ENCODE peak calls at places on chromosomes 5 and 9, in six cellular contexts. C, S, I, H, E and J are unnamed samples.

GRCh38 chr9:109166771-109167601 is at the start of gene FRRS1L:
- DNase-seq in E (no peak), I (no peak), H (peak), S (no peak), C (no peak), J (no peak)

GRCh38 chr5:135332519-135333150 is 66.4 kb downstream of the MACROH2A1 start:
- DNase-seq in E (peak), I (peak), S (peak), H (no peak), C (no peak), J (peak)

GRCh38 chr5:124349931-124350330 is 396.5 kb downstream of the ZNF608 start:
- DNase-seq in E (no peak), H (no peak), C (no peak), I (no peak), S (no peak), J (no peak)

GRCh38 chr5:111262153-111262552 is 38.0 kb downstream of the CAMK4 start:
- DNase-seq in C (no peak), E (no peak), I (no peak), S (no peak), H (no peak), J (no peak)

GRCh38 chr9:98610711-98611110 is 98.0 kb downstream of the GABBR2 start:
- DNase-seq in S (peak), E (no peak), H (no peak), I (peak), C (no peak), J (no peak)

GRCh38 chr9:76090909-76091308 is 200.4 kb downstream of the PCSK5 start:
- DNase-seq in H (no peak), E (no peak), I (no peak), C (no peak), S (no peak), J (no peak)

GRCh38 chr5:76953551-76954382 is 922 bp downstream of the CRHBP start:
- DNase-seq in I (peak), H (no peak), E (no peak), C (no peak), S (peak), J (no peak)

GRCh38 chr9:71736236-71736635 is 32.1 kb downstream of the CEMIP2 start:
- DNase-seq in I (no peak), C (no peak), S (no peak), H (no peak), E (no peak), J (no peak)

GRCh38 chr5:112228672-112229071 is 190.4 kb downstream of the EPB41L4A start:
- DNase-seq in E (peak), I (peak), H (peak), S (peak), C (peak), J (peak)

GRCh38 chr9:104850771-104851170 is 77.2 kb downstream of the ABCA1 start:
- DNase-seq in I (peak), C (no peak), E (peak), S (peak), H (no peak), J (no peak)

GRCh38 chr5:111997308-111998159 is 240.5 kb upstream of the NREP start:
- DNase-seq in S (peak), I (no peak), H (no peak), C (peak), E (peak), J (peak)

GRCh38 chr9:89422151-89422918 is 75.6 kb downstream of the SEMA4D start:
- DNase-seq in C (peak), E (peak), I (no peak), S (peak), H (no peak), J (peak)

GRCh38 chr5:114782869-114783268 is 386.8 kb downstream of the TRIM36 start:
- DNase-seq in E (no peak), H (no peak), I (no peak), S (no peak), C (no peak), J (no peak)

GRCh38 chr9:112361602-112362001 is 18.3 kb upstream of the HSDL2 start:
- DNase-seq in C (no peak), E (peak), S (peak), H (no peak), I (peak), J (no peak)

GRCh38 chr9:123611228-123611627 is 255.2 kb downstream of the CRB2 start:
- DNase-seq in S (no peak), H (no peak), E (peak), C (peak), I (peak), J (no peak)

GRCh38 chr9:88988796-88989641 is 2.2 kb upstream of the S1PR3 start:
- DNase-seq in H (no peak), C (peak), E (peak), I (peak), S (peak), J (no peak)

GRCh38 chr9:79572032-79572890 is 496 bp downstream of the TLE4 start:
- DNase-seq in S (peak), E (peak), H (peak), I (peak), C (no peak), J (peak)

GRCh38 chr9:78605029-78605930 is 308.4 kb downstream of the PSAT1 start:
- DNase-seq in H (no peak), S (peak), I (peak), C (no peak), E (no peak), J (no peak)

GRCh38 chr9:113254991-113255390 is 20.4 kb downstream of the CDC26 start:
- DNase-seq in I (no peak), E (no peak), S (no peak), C (no peak), H (no peak), J (no peak)

GRCh38 chr9:121945849-121946248 is 147.3 kb downstream of the TTLL11 start:
- DNase-seq in I (no peak), E (peak), S (peak), C (peak), H (no peak), J (peak)

GRCh38 chr9:14652729-14653377 is 40.4 kb downstream of the ZDHHC21 start:
- DNase-seq in H (no peak), S (peak), C (no peak), E (peak), I (peak), J (no peak)

GRCh38 chr5:34531736-34532135 is 124.4 kb upstream of the RAI14 start:
- DNase-seq in I (no peak), E (peak), C (peak), S (no peak), H (no peak), J (peak)

GRCh38 chr9:125632321-125633115 is 74.5 kb downstream of the MAPKAP1 start:
- DNase-seq in C (no peak), H (no peak), S (peak), E (peak), I (peak), J (no peak)

GRCh38 chr5:6202615-6203365 is 175.6 kb downstream of the MED10 start:
- DNase-seq in I (no peak), H (no peak), E (no peak), C (no peak), S (no peak), J (no peak)

GRCh38 chr5:143198332-143198731 is 205.2 kb downstream of the NR3C1 start:
- DNase-seq in H (no peak), E (no peak), I (no peak), S (no peak), C (no peak), J (no peak)

GRCh38 chr5:81963544-81963943 is 8.3 kb upstream of the ATG10 start:
- DNase-seq in E (no peak), I (no peak), H (no peak), C (no peak), S (no peak), J (no peak)

GRCh38 chr5:154477382-154478223 is 424 bp downstream of the HAND1 start:
- DNase-seq in H (no peak), C (no peak), S (peak), I (peak), E (peak), J (no peak)

GRCh38 chr9:14910178-14910805 is at the start of gene FREM1:
- DNase-seq in E (no peak), I (peak), S (no peak), C (no peak), H (peak), J (peak)

GRCh38 chr5:150637245-150638052 is 3.0 kb upstream of the SYNPO start:
- DNase-seq in S (peak), C (no peak), H (no peak), I (peak), E (peak), J (peak)

DNA sequence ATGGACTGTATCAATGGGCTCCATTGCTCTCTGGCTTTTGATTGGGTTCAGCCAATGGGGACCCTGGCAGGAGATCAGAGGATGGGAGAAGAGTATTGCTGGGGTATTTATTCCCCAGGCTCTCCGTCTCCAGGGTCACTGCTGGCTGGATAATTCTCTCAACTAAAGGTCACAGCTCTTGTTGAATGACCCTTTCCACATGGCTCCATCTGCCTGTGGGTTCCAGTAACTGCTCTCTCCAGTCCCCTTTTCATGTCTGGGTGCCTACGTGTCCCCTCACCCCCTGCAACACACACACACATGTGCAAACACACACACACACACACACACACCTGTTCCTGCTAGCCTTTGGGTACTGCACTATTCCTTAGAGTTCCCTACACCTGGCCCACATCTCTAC is 53.9 kb upstream of the RIC1 start:
- DNase-seq in E (no peak), S (peak), H (no peak), I (no peak), C (no peak), J (no peak)
- TF ChIP-seq CTCF in E (no peak), S (no peak), H (no peak), I (no peak), C (no peak), J (peak)

DNA sequence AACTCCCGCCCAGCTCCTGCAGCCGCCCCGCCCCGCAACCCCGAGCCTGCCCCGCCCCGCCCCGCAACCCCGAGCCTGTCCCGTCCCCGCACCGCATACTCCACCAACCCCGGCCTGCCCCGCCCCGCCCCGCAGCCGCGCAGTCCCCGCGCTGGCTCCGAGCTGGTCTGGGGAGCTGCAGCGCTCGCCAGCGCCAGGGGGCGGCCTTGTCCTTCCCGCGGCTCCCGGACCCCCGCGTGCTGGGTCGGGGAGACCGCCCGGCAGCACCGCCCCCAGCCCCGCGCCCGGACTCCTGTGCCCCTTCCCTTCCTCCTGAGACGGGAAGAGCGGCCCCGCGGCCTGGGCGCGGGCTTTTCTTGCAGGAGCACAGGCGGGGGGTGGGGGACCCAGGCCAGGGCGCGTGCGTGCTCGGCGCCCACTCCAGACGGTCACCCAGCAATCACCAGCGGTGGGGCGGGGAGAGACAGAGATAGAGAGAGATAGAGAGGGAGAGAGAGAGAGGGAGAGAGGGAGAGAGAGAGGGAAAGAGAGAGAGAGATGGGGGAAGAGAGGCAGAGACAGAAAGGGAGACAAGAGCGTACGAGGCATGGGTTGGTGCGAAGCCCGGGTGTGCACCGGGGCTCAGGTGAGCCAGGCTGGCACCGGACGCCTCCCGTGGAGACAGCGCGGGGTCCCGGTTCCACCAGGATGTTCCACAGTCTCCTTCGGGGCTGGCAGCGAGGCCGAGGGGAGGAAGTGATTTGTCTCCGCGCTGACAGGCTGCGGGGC is 14.7 kb upstream of the TMEM250 start:
- DNase-seq in S (no peak), I (no peak), H (no peak), C (no peak), E (no peak), J (no peak)
- TF ChIP-seq CTCF in S (peak), I (peak), H (peak), C (peak), E (peak), J (peak)

GRCh38 chr9:33453286-33453882 is 6.0 kb upstream of the AQP3 start:
- DNase-seq in E (no peak), C (no peak), I (no peak), S (no peak), H (no peak), J (no peak)

GRCh38 chr9:33455952-33456351 is 8.6 kb upstream of the AQP3 start:
- DNase-seq in H (no peak), I (no peak), S (no peak), C (no peak), E (no peak), J (no peak)

GRCh38 chr9:33450747-33451146 is 3.4 kb upstream of the AQP3 start:
- DNase-seq in S (no peak), H (no peak), C (no peak), I (no peak), E (no peak), J (no peak)

GRCh38 chr9:33453999-33454660 is 6.7 kb upstream of the AQP3 start:
- DNase-seq in I (no peak), C (no peak), E (no peak), S (no peak), H (no peak), J (no peak)

DNA sequence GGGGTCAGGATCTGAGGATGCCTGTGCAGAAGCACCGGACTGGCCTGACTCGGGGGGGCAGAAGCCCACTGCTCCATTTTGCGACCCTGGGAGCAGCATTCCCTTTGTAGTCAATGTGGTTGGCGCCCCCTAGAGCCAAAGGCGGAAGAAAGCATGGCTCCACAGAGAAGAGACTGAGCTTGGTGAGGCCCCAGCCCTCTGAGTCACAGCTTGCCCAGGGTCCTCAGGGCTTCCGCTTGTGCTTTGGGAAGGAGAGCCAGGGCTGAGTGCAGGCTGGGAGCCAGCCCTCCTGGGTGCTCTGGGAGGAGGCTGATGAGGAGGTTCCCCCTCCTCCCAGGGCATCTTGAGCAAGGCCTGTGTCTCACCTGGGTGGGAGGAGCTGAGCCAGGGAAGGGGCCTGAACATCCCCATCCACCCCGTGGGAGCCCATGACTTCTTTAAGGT is 5.5 kb upstream of the AQP3 start:
- DNase-seq in H (no peak), E (peak), I (peak), S (peak), C (peak), J (peak)
- TF ChIP-seq CTCF in H (no peak), E (peak), I (peak), S (peak), C (peak), J (peak)

DNA sequence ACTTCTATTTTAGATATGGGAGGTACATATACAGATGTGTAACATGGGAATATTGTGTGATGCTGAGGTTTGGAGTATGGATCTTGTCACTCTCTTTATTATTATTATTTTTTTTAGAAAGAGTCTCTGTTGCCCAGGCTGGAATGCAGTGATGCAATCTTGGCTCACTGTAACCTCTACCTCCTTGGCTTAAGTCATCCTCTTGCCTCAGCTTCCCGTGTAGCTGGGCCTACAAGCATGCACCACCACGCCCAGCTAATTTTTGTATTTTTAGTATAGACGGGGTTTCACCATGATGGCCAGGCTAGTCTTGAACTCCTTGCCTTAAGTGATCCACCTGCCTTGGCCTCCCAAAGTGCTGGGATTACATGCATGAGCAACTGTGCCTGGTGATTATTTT is 138.4 kb upstream of the SLC28A3 start:
- DNase-seq in H (no peak), I (no peak), E (no peak), S (no peak), C (no peak), J (no peak)
- TF ChIP-seq CTCF in H (no peak), I (no peak), E (no peak), S (no peak), C (no peak), J (no peak)